ENCODE peak calls at places on chromosomes 6 and 20, in four cellular contexts. V is GM12891, I is K562, D is HL-60. S is an unnamed sample.
A peak's percentile ranks its signal among the peaks of the same experiment; 100 is the strongest.

GRCh38 chr6:85078071-85078470 is 313.7 kb upstream of the TBX18 start:
- DNase-seq in D (no peak), I (peak; percentile 30), V (no peak), S (no peak)

GRCh38 chr6:81241717-81242116 is 510.8 kb downstream of the TENT5A start:
- DNase-seq in D (peak; percentile 7), V (no peak), I (no peak), S (no peak)

GRCh38 chr6:24847402-24847801 is 48.7 kb upstream of the ARMH2 start:
- DNase-seq in I (no peak), V (no peak), D (no peak), S (no peak)

GRCh38 chr20:53038328-53038727 is 66.2 kb downstream of the TSHZ2 start:
- DNase-seq in V (no peak), I (no peak), D (no peak), S (no peak)

GRCh38 chr6:19830171-19830570 is 7.0 kb upstream of the ID4 start:
- DNase-seq in D (no peak), V (no peak), I (no peak), S (no peak)

GRCh38 chr6:43199912-43200311 is 17.9 kb downstream of the CUL9 start:
- DNase-seq in I (no peak), D (no peak), V (no peak), S (no peak)

GRCh38 chr6:144595266-144595665 is 310.1 kb downstream of the UTRN start:
- DNase-seq in I (no peak), D (no peak), V (no peak), S (no peak)

GRCh38 chr6:41824571-41825569 is 37.4 kb downstream of the TOMM6 start:
- DNase-seq in V (no peak), D (no peak), I (no peak), S (no peak)

GRCh38 chr6:138107078-138107751 is at the start of gene PERP:
- DNase-seq in V (peak; percentile 52), I (peak; percentile 73), D (peak; percentile 18), S (no peak)

GRCh38 chr6:138520463-138520862 is 21.2 kb upstream of the NHSL1 start:
- DNase-seq in I (peak; percentile 8), D (no peak), V (no peak), S (no peak)

GRCh38 chr6:27545271-27546046 is 72.6 kb upstream of the ZNF184 start:
- DNase-seq in V (no peak), I (peak; percentile 97), D (no peak), S (peak; percentile 68)

GRCh38 chr6:161274488-161274858 is 612 bp upstream of the AGPAT4 start:
- DNase-seq in V (no peak), D (no peak), I (no peak), S (no peak)

GRCh38 chr6:83853968-83854501 is 875 bp downstream of the RIPPLY2 start:
- DNase-seq in I (no peak), D (no peak), V (no peak), S (no peak)

GRCh38 chr6:116217069-116217468 is 36.8 kb downstream of the TSPYL4 start:
- DNase-seq in V (no peak), D (no peak), I (peak; percentile 51), S (no peak)

GRCh38 chr20:46400828-46401477 is 5.5 kb downstream of the ELMO2 start:
- DNase-seq in V (no peak), I (no peak), D (peak; percentile 16), S (no peak)

GRCh38 chr20:914727-915498 is 1.2 kb downstream of the ANGPT4 start:
- DNase-seq in I (no peak), D (peak; percentile 6), V (no peak), S (no peak)

GRCh38 chr6:159094444-159095252 is 49.9 kb upstream of the TAGAP start:
- DNase-seq in I (no peak), V (no peak), D (no peak), S (no peak)

GRCh38 chr20:36526521-36527011 is 14.8 kb upstream of the MYL9 start:
- DNase-seq in V (no peak), D (no peak), I (no peak), S (no peak)

GRCh38 chr6:55293116-55293515 is 34.2 kb upstream of the GFRAL start:
- DNase-seq in V (no peak), I (no peak), D (no peak), S (no peak)

GRCh38 chr6:4885534-4885933 is 109.3 kb downstream of the CDYL start:
- DNase-seq in I (no peak), V (no peak), D (no peak), S (no peak)

GRCh38 chr6:35085359-35086281 is 55.5 kb downstream of the TCP11 start:
- DNase-seq in I (no peak), D (no peak), V (peak; percentile 5), S (no peak)

GRCh38 chr6:113182370-113183141 is 674.6 kb upstream of the MARCKS start:
- DNase-seq in V (no peak), I (no peak), D (no peak), S (no peak)

GRCh38 chr20:62160253-62160652 is 16.7 kb downstream of the SS18L1 start:
- DNase-seq in D (no peak), I (no peak), V (no peak), S (no peak)

GRCh38 chr6:16544006-16544405 is 217.3 kb downstream of the ATXN1 start:
- DNase-seq in V (no peak), D (no peak), I (no peak), S (no peak)

GRCh38 chr20:1652104-1652503 is 5.5 kb downstream of the SIRPG start:
- DNase-seq in V (no peak), I (no peak), D (no peak), S (no peak)

GRCh38 chr6:158798311-158798710 is 20.9 kb downstream of the EZR start:
- DNase-seq in V (no peak), I (no peak), D (no peak), S (no peak)

GRCh38 chr6:38034269-38034914 is 214.9 kb downstream of the ZFAND3 start:
- DNase-seq in I (peak; percentile 18), V (no peak), D (no peak), S (no peak)

GRCh38 chr6:150541587-150541986 is 58.1 kb upstream of the PLEKHG1 start:
- DNase-seq in I (no peak), V (no peak), D (no peak), S (no peak)

GRCh38 chr6:128528241-128528640 is 7.8 kb upstream of the PTPRK start:
- DNase-seq in V (no peak), I (no peak), D (no peak), S (no peak)

GRCh38 chr20:381581-382290 is 1.2 kb downstream of the TRIB3 start:
- DNase-seq in V (peak; percentile 83), D (peak; percentile 84), I (peak; percentile 88), S (peak; percentile 48)

GRCh38 chr20:54166987-54167662 is 6.7 kb downstream of the CYP24A1 start:
- DNase-seq in V (no peak), D (no peak), I (no peak), S (no peak)

GRCh38 chr6:46993846-46994245 is 48.3 kb downstream of the ADGRF1 start:
- DNase-seq in I (no peak), V (no peak), D (no peak), S (no peak)

GRCh38 chr6:46985943-46986342 is 56.2 kb downstream of the ADGRF1 start:
- DNase-seq in D (no peak), I (no peak), V (no peak), S (no peak)

GRCh38 chr6:46990031-46990644 is 52.0 kb downstream of the ADGRF1 start:
- DNase-seq in V (no peak), D (no peak), I (no peak), S (no peak)

GRCh38 chr6:46994933-46995332 is 47.2 kb downstream of the ADGRF1 start:
- DNase-seq in V (no peak), D (no peak), I (no peak), S (no peak)

DNA sequence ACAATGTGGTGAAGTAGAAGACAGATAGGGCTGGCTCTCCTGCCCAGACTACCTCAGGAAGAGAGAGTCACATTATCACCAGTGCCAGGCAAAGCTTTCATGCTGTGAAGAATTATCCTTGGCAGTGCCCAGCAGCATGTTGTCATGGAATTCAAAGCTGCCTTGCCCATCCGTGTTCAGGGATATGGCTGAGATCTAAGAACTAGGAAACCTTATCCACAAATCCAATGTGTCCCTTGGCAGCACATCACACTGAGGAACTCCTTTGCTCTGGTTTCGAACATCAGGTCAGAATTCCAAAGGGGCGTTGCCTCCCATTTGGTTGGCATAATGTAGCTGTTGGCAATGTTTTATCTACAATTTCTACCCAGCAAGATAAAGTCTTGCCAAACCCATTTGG is 52.7 kb downstream of the ADGRF1 start:
- DNase-seq in V (no peak), I (no peak), D (no peak), S (no peak)
- TF ChIP-seq SPI1 in V (no peak), I (no peak), D (no peak), S (no peak)

DNA sequence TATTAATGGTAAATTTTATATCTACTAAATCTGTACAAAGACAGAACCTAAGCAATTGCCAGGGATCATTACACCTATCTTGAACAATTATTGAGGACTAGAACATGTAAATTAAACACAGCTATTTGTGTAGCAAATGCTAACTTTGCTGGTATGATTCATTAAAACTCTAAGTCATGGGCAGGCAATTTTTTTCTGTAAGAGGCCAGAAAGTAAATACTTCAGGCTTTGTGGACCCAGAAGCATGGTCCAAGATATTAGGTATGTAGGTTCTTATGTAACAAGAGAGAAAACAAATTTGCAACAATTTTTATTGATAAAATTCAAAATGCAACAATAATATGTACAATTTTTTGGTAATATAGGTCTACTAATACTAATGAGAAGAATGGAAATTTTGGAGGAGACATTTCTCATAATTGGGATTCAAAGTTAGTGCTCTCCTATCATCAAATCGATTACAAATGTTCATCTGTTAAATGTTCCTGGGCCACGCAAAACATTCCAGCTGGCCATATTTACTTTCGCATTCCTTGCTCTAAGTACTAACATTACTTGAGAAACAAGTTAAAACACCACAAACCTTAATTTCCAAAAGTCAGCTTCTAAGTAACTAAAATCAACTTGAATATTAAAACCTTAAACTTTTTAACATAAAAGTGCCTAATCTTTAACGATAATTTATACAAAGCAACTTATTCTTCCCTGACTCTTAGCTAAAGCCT is 4.3 kb downstream of the TMEM30A start:
- DNase-seq in D (no peak), I (no peak), V (no peak), S (no peak)
- TF ChIP-seq SPI1 in D (no peak), I (no peak), V (no peak), S (no peak)

DNA sequence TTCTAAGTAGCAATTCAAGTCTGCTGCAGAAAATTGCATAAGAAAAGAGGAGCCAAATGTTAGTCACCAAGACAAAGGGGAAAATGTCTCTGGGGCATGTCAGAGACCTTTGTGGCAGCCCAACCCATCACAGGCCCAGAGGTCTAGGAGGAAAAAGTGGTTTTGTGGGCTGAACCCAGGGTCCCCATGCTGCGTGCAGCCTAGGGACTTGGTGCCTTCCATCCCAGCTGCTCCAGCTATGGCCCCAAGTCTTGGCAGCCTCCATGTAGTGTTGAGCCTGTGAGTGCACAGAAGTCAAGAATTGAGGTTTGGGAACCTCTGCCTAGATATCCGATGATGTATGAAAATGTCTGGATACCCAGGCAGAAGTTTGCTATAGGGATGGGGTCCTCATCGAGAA is 181.1 kb downstream of the ASCC3 start:
- DNase-seq in I (no peak), V (no peak), D (no peak), S (no peak)
- TF ChIP-seq SPI1 in I (no peak), V (no peak), D (no peak), S (no peak)

DNA sequence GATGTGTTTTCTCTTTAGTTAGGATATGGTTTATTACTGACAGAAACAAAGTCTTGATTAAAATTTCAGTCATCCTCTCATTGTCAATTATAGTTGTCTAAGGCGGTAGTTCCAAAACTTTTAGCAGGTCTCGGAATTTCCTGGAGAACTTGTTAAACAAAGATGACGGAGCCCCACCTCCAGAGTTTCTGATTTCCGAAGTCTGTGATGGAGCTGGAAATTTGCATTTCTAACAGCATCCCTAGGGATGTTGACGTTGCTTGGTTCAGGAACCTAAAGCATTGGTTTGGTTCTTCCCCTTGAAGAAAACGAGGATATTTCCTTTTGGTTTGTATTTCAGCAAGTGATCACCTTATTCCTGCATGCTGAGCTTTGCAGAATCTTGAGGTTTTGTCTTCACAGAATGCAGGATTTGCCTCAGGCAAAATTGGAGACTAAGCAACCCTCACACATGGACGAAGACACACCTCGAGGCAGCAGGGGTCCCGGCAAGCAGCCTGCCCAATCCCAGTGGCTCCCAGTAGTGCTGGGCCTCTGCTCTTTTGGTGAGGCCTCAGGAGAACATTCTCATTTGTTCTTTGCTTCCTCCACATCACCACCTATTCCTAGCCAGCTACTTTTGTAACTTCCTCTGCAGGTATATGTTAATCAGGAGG is 187.1 kb upstream of the PHACTR1 start:
- DNase-seq in D (no peak), V (no peak), I (no peak), S (no peak)
- TF ChIP-seq SPI1 in D (no peak), V (no peak), I (no peak), S (no peak)

S was measured in GM12878.